ENCODE peak calls at places on chromosomes 11 and 22, in seven cellular contexts. One of them, this sample, is unnamed.

GRCh38 chr22:23180301-23180892 is at the start of gene BCR:
- DNase-seq in AG04450: no peak
- DNase-seq in NCI-H510A treated with DMSO at 0.1 percent for 48 hours: no peak
- DNase-seq in mucosa of gallbladder: peak; percentile 63
- DNase-seq in nucleus accumbens: no peak
- DNase-seq in IMR-90: peak; percentile 65
- DNase-seq in neural crest cell: peak; percentile 48
- DNase-seq in this sample: peak; percentile 30

GRCh38 chr11:95149659-95150294 is 60.1 kb downstream of the ENDOD1 start:
- DNase-seq in AG04450: no peak
- DNase-seq in NCI-H510A treated with DMSO at 0.1 percent for 48 hours: peak; percentile 30
- DNase-seq in mucosa of gallbladder: peak; percentile 44
- DNase-seq in nucleus accumbens: no peak
- DNase-seq in IMR-90: no peak
- DNase-seq in neural crest cell: peak; percentile 56
- DNase-seq in this sample: no peak

GRCh38 chr11:111422494-111423249 is 43.6 kb upstream of the POU2AF1 start:
- DNase-seq in AG04450: no peak
- DNase-seq in NCI-H510A treated with DMSO at 0.1 percent for 48 hours: peak; percentile 81
- DNase-seq in mucosa of gallbladder: peak; percentile 49
- DNase-seq in nucleus accumbens: no peak
- DNase-seq in IMR-90: peak; percentile 26
- DNase-seq in neural crest cell: peak; percentile 48
- DNase-seq in this sample: peak; percentile 80

GRCh38 chr11:1335264-1335810 is 25.9 kb upstream of the TOLLIP start:
- DNase-seq in AG04450: no peak
- DNase-seq in NCI-H510A treated with DMSO at 0.1 percent for 48 hours: no peak
- DNase-seq in mucosa of gallbladder: no peak
- DNase-seq in nucleus accumbens: no peak
- DNase-seq in IMR-90: no peak
- DNase-seq in neural crest cell: no peak
- DNase-seq in this sample: no peak

GRCh38 chr22:26487996-26488395 is 4.3 kb downstream of the SRRD start:
- DNase-seq in AG04450: no peak
- DNase-seq in NCI-H510A treated with DMSO at 0.1 percent for 48 hours: no peak
- DNase-seq in mucosa of gallbladder: no peak
- DNase-seq in nucleus accumbens: no peak
- DNase-seq in IMR-90: no peak
- DNase-seq in neural crest cell: no peak
- DNase-seq in this sample: no peak

GRCh38 chr11:9461068-9461759 is 402 bp downstream of the ZNF143 start:
- DNase-seq in AG04450: peak; percentile 66
- DNase-seq in NCI-H510A treated with DMSO at 0.1 percent for 48 hours: peak; percentile 82
- DNase-seq in mucosa of gallbladder: peak; percentile 83
- DNase-seq in nucleus accumbens: peak; percentile 82
- DNase-seq in IMR-90: peak; percentile 86
- DNase-seq in neural crest cell: peak; percentile 76
- DNase-seq in this sample: peak; percentile 84

GRCh38 chr11:26753738-26754504 is 32.1 kb upstream of the SLC5A12 start:
- DNase-seq in AG04450: peak; percentile 45
- DNase-seq in NCI-H510A treated with DMSO at 0.1 percent for 48 hours: peak; percentile 34
- DNase-seq in mucosa of gallbladder: peak; percentile 42
- DNase-seq in nucleus accumbens: no peak
- DNase-seq in IMR-90: peak; percentile 74
- DNase-seq in neural crest cell: peak; percentile 20
- DNase-seq in this sample: no peak

GRCh38 chr11:13277719-13278619 is at the start of gene BMAL1:
- DNase-seq in AG04450: no peak
- DNase-seq in NCI-H510A treated with DMSO at 0.1 percent for 48 hours: no peak
- DNase-seq in mucosa of gallbladder: peak; percentile 29
- DNase-seq in nucleus accumbens: no peak
- DNase-seq in IMR-90: no peak
- DNase-seq in neural crest cell: peak; percentile 9
- DNase-seq in this sample: peak; percentile 66

GRCh38 chr11:68707527-68707926 is 23.2 kb downstream of the GAL start:
- DNase-seq in AG04450: no peak
- DNase-seq in NCI-H510A treated with DMSO at 0.1 percent for 48 hours: no peak
- DNase-seq in mucosa of gallbladder: no peak
- DNase-seq in nucleus accumbens: no peak
- DNase-seq in IMR-90: no peak
- DNase-seq in neural crest cell: no peak
- DNase-seq in this sample: no peak

GRCh38 chr22:30424471-30425326 is 869 bp upstream of the MTFP1 start:
- DNase-seq in AG04450: no peak
- DNase-seq in NCI-H510A treated with DMSO at 0.1 percent for 48 hours: peak; percentile 42
- DNase-seq in mucosa of gallbladder: no peak
- DNase-seq in nucleus accumbens: no peak
- DNase-seq in IMR-90: peak; percentile 28
- DNase-seq in neural crest cell: peak; percentile 21
- DNase-seq in this sample: no peak

GRCh38 chr22:27399161-27399560 is 402.4 kb downstream of the MN1 start:
- DNase-seq in AG04450: no peak
- DNase-seq in NCI-H510A treated with DMSO at 0.1 percent for 48 hours: no peak
- DNase-seq in mucosa of gallbladder: no peak
- DNase-seq in nucleus accumbens: no peak
- DNase-seq in IMR-90: no peak
- DNase-seq in neural crest cell: no peak
- DNase-seq in this sample: no peak

GRCh38 chr11:38384568-38384967 is 1786.5 kb upstream of the RAG2 start:
- DNase-seq in AG04450: no peak
- DNase-seq in NCI-H510A treated with DMSO at 0.1 percent for 48 hours: no peak
- DNase-seq in mucosa of gallbladder: no peak
- DNase-seq in nucleus accumbens: no peak
- DNase-seq in IMR-90: no peak
- DNase-seq in neural crest cell: no peak
- DNase-seq in this sample: no peak

This sample was measured in memory B cell.